ENCODE peak calls at places on chromosome 7, in eight cellular contexts. One of them, this sample, is unnamed.

GRCh38 chr7:107068156-107068555 is 23.7 kb downstream of the PRKAR2B start:
- DNase-seq in HCT116: no peak
- DNase-seq in GM23248: no peak
- DNase-seq in MM.1S: peak; percentile 77
- DNase-seq in neuronal stem cell: no peak
- DNase-seq in mesendoderm: no peak
- DNase-seq in SK-N-SH: no peak
- DNase-seq in HepG2: no peak
- DNase-seq in this sample: peak; percentile 59

GRCh38 chr7:1101580-1102431 is 13.9 kb downstream of the GPER1 start:
- DNase-seq in SK-N-SH: no peak
- DNase-seq in HepG2: peak; percentile 75
- DNase-seq in GM23248: no peak
- DNase-seq in HCT116: no peak
- DNase-seq in MM.1S: no peak
- DNase-seq in neuronal stem cell: no peak
- DNase-seq in mesendoderm: no peak
- DNase-seq in this sample: no peak

GRCh38 chr7:128347573-128348147 is 4.0 kb upstream of the RBM28 start:
- DNase-seq in HCT116: peak; percentile 18
- DNase-seq in mesendoderm: peak; percentile 56
- DNase-seq in HepG2: peak; percentile 50
- DNase-seq in SK-N-SH: peak; percentile 89
- DNase-seq in neuronal stem cell: peak; percentile 54
- DNase-seq in GM23248: peak; percentile 68
- DNase-seq in MM.1S: peak; percentile 42
- DNase-seq in this sample: peak; percentile 72

GRCh38 chr7:109836016-109836415 is 1254.9 kb upstream of the LRRN3 start:
- DNase-seq in HCT116: no peak
- DNase-seq in HepG2: no peak
- DNase-seq in SK-N-SH: no peak
- DNase-seq in neuronal stem cell: no peak
- DNase-seq in GM23248: no peak
- DNase-seq in MM.1S: no peak
- DNase-seq in mesendoderm: no peak
- DNase-seq in this sample: no peak

GRCh38 chr7:29980151-29980550 is 9.4 kb downstream of the SCRN1 start:
- DNase-seq in mesendoderm: no peak
- DNase-seq in SK-N-SH: no peak
- DNase-seq in MM.1S: no peak
- DNase-seq in GM23248: no peak
- DNase-seq in HCT116: no peak
- DNase-seq in neuronal stem cell: no peak
- DNase-seq in HepG2: no peak
- DNase-seq in this sample: no peak

GRCh38 chr7:102988088-102988487 is 75.3 kb downstream of the LRRC17 start:
- DNase-seq in GM23248: no peak
- DNase-seq in SK-N-SH: no peak
- DNase-seq in HCT116: no peak
- DNase-seq in MM.1S: no peak
- DNase-seq in neuronal stem cell: no peak
- DNase-seq in mesendoderm: no peak
- DNase-seq in HepG2: no peak
- DNase-seq in this sample: no peak

GRCh38 chr7:13240349-13240748 is 552.9 kb downstream of the ARL4A start:
- DNase-seq in neuronal stem cell: no peak
- DNase-seq in mesendoderm: peak; percentile 82
- DNase-seq in HepG2: no peak
- DNase-seq in MM.1S: no peak
- DNase-seq in HCT116: peak; percentile 24
- DNase-seq in SK-N-SH: no peak
- DNase-seq in GM23248: peak; percentile 40
- DNase-seq in this sample: peak; percentile 13

GRCh38 chr7:85343484-85343883 is 156.6 kb upstream of the SEMA3D start:
- DNase-seq in HepG2: no peak
- DNase-seq in neuronal stem cell: no peak
- DNase-seq in GM23248: no peak
- DNase-seq in mesendoderm: no peak
- DNase-seq in HCT116: no peak
- DNase-seq in SK-N-SH: no peak
- DNase-seq in MM.1S: no peak
- DNase-seq in this sample: no peak

GRCh38 chr7:34838329-34838728 is 180.3 kb downstream of the NPSR1 start:
- DNase-seq in mesendoderm: peak; percentile 59
- DNase-seq in SK-N-SH: no peak
- DNase-seq in HepG2: no peak
- DNase-seq in MM.1S: no peak
- DNase-seq in GM23248: no peak
- DNase-seq in HCT116: no peak
- DNase-seq in neuronal stem cell: no peak
- DNase-seq in this sample: no peak

GRCh38 chr7:150935149-150935548 is 43.0 kb downstream of the KCNH2 start:
- DNase-seq in HCT116: no peak
- DNase-seq in mesendoderm: no peak
- DNase-seq in HepG2: no peak
- DNase-seq in GM23248: no peak
- DNase-seq in neuronal stem cell: no peak
- DNase-seq in MM.1S: no peak
- DNase-seq in SK-N-SH: no peak
- DNase-seq in this sample: no peak

GRCh38 chr7:1144269-1144771 is 15.7 kb downstream of the ZFAND2A start:
- DNase-seq in neuronal stem cell: no peak
- DNase-seq in GM23248: peak; percentile 43
- DNase-seq in HCT116: no peak
- DNase-seq in MM.1S: no peak
- DNase-seq in HepG2: peak; percentile 25
- DNase-seq in SK-N-SH: peak; percentile 92
- DNase-seq in mesendoderm: no peak
- DNase-seq in this sample: no peak

GRCh38 chr7:131747625-131748024 is 191.2 kb upstream of the PODXL start:
- DNase-seq in mesendoderm: peak; percentile 55
- DNase-seq in neuronal stem cell: no peak
- DNase-seq in HepG2: no peak
- DNase-seq in MM.1S: peak; percentile 41
- DNase-seq in SK-N-SH: no peak
- DNase-seq in HCT116: no peak
- DNase-seq in GM23248: no peak
- DNase-seq in this sample: no peak

GRCh38 chr7:13144622-13145021 is 457.2 kb downstream of the ARL4A start:
- DNase-seq in mesendoderm: no peak
- DNase-seq in neuronal stem cell: no peak
- DNase-seq in SK-N-SH: no peak
- DNase-seq in GM23248: no peak
- DNase-seq in HepG2: no peak
- DNase-seq in HCT116: no peak
- DNase-seq in MM.1S: no peak
- DNase-seq in this sample: peak; percentile 65

GRCh38 chr7:84372155-84372621 is 177.6 kb upstream of the SEMA3A start:
- DNase-seq in HepG2: no peak
- DNase-seq in MM.1S: no peak
- DNase-seq in mesendoderm: no peak
- DNase-seq in GM23248: peak; percentile 96
- DNase-seq in SK-N-SH: no peak
- DNase-seq in HCT116: peak; percentile 3
- DNase-seq in neuronal stem cell: no peak
- DNase-seq in this sample: peak; percentile 71

GRCh38 chr7:127881564-127881963 is 149.7 kb downstream of the LRRC4 start:
- DNase-seq in mesendoderm: no peak
- DNase-seq in HCT116: no peak
- DNase-seq in MM.1S: no peak
- DNase-seq in SK-N-SH: no peak
- DNase-seq in neuronal stem cell: no peak
- DNase-seq in HepG2: no peak
- DNase-seq in GM23248: no peak
- DNase-seq in this sample: no peak

DNA sequence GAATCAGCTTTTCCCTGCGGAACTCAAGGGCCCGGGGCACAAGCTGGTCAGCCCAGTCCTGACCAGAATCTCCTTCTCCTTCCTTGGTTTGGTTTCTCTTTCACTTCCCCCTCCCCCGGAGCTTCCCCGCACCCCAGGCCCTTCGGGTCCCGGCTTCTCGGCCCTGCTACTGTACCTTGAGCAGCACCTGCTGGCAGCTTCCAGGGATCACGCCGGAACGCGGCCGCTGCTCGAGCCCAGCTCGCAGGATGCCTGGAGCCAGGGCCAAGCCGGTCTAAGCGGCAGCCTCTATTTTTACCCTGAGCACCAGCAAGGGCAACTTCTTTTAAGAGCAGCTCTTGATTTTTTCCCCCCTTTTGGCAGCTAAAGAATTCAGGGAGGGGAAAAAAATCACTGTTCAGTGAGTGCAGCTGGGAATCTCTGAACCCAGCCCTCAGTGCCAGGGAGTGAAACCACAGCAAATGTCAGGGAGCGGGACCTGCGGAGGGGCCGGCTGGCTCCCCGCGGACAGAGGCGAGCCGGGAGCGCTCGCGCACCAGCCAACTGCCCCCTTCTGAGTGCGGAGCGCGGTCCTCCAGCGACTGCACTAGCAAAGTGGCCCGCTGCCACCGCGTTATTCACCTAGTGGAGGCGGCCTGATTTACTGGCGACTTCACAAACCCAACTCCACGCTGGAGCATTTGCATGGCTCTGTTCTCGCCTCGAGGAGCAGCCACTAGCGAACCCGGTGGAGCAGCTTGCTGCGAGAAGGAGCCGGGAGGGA is 2.4 kb upstream of the INHBA start:
- DNase-seq in neuronal stem cell: peak; percentile 72
- DNase-seq in GM23248: peak; percentile 95
- DNase-seq in HCT116: no peak
- DNase-seq in SK-N-SH: peak; percentile 96
- DNase-seq in MM.1S: peak; percentile 95
- DNase-seq in mesendoderm: peak; percentile 92
- DNase-seq in HepG2: peak; percentile 55
- DNase-seq in this sample: peak; percentile 95
- H3K9ac ChIP-seq in neuronal stem cell: peak overlapping the region; percentile 37
- H3K9ac ChIP-seq in GM23248: peak overlapping the region; percentile 72
- H3K9ac ChIP-seq in HCT116: no peak overlapping the region
- H3K9ac ChIP-seq in SK-N-SH: peak overlapping the region; percentile 79
- H3K9ac ChIP-seq in MM.1S: peak overlapping the region; percentile 54
- H3K9ac ChIP-seq in mesendoderm: peak overlapping the region; percentile 35
- H3K9ac ChIP-seq in HepG2: peak overlapping the region; percentile 39
- H3K9ac ChIP-seq in this sample: peak overlapping the region; percentile 80

GRCh38 chr7:139869886-139870285 is 40.8 kb downstream of the TBXAS1 start:
- DNase-seq in MM.1S: no peak
- DNase-seq in neuronal stem cell: no peak
- DNase-seq in HepG2: no peak
- DNase-seq in GM23248: no peak
- DNase-seq in mesendoderm: no peak
- DNase-seq in HCT116: no peak
- DNase-seq in SK-N-SH: no peak
- DNase-seq in this sample: no peak

GRCh38 chr7:139870406-139870805 is 41.3 kb downstream of the TBXAS1 start:
- DNase-seq in SK-N-SH: no peak
- DNase-seq in mesendoderm: no peak
- DNase-seq in GM23248: no peak
- DNase-seq in neuronal stem cell: no peak
- DNase-seq in MM.1S: no peak
- DNase-seq in HCT116: no peak
- DNase-seq in HepG2: no peak
- DNase-seq in this sample: no peak

GRCh38 chr7:139873593-139874374 is 44.7 kb downstream of the TBXAS1 start:
- DNase-seq in neuronal stem cell: no peak
- DNase-seq in SK-N-SH: no peak
- DNase-seq in MM.1S: no peak
- DNase-seq in HCT116: no peak
- DNase-seq in HepG2: no peak
- DNase-seq in GM23248: no peak
- DNase-seq in mesendoderm: no peak
- DNase-seq in this sample: no peak

GRCh38 chr7:139871820-139872219 is 42.8 kb downstream of the TBXAS1 start:
- DNase-seq in GM23248: peak; percentile 10
- DNase-seq in SK-N-SH: no peak
- DNase-seq in HCT116: no peak
- DNase-seq in HepG2: no peak
- DNase-seq in MM.1S: no peak
- DNase-seq in neuronal stem cell: no peak
- DNase-seq in mesendoderm: no peak
- DNase-seq in this sample: no peak

DNA sequence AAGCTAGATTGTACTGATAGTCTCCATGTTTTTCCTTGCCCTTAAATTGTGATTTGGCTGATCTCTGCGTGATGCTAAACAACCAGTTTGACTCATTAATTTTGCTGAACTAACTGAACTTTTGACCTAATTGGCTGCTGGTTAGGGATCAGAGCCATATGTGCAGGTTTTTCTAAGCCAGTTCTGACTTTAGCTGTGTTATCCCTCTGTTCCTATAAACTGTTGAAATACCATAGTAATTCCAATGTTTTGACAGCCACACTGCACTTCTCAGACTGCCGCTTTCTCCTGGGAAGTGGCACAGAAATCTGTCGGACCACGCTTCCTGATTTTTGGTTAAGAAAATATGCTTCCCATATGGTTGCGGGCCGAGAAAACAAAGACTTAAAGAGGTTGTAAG is 42.2 kb downstream of the TBXAS1 start:
- DNase-seq in HCT116: no peak
- DNase-seq in neuronal stem cell: no peak
- DNase-seq in SK-N-SH: no peak
- DNase-seq in GM23248: peak; percentile 51
- DNase-seq in HepG2: no peak
- DNase-seq in MM.1S: no peak
- DNase-seq in mesendoderm: no peak
- DNase-seq in this sample: peak; percentile 4
- H3K4me3 ChIP-seq in HCT116: no peak overlapping the region
- H3K4me3 ChIP-seq in neuronal stem cell: no peak overlapping the region
- H3K4me3 ChIP-seq in SK-N-SH: no peak overlapping the region
- H3K4me3 ChIP-seq in GM23248: no peak overlapping the region
- H3K4me3 ChIP-seq in HepG2: no peak overlapping the region
- H3K4me3 ChIP-seq in MM.1S: no peak overlapping the region
- H3K4me3 ChIP-seq in mesendoderm: no peak overlapping the region
- H3K4me3 ChIP-seq in this sample: peak overlapping the region; percentile 15

GRCh38 chr7:126715076-126715475 is 537.7 kb downstream of the GRM8 start:
- DNase-seq in HepG2: no peak
- DNase-seq in mesendoderm: no peak
- DNase-seq in neuronal stem cell: no peak
- DNase-seq in GM23248: no peak
- DNase-seq in SK-N-SH: no peak
- DNase-seq in MM.1S: no peak
- DNase-seq in HCT116: no peak
- DNase-seq in this sample: no peak
- H3K9ac ChIP-seq in HepG2: no peak overlapping the region
- H3K9ac ChIP-seq in mesendoderm: no peak overlapping the region
- H3K9ac ChIP-seq in neuronal stem cell: no peak overlapping the region
- H3K9ac ChIP-seq in GM23248: no peak overlapping the region
- H3K9ac ChIP-seq in SK-N-SH: no peak overlapping the region
- H3K9ac ChIP-seq in MM.1S: no peak overlapping the region
- H3K9ac ChIP-seq in HCT116: no peak overlapping the region
- H3K9ac ChIP-seq in this sample: no peak overlapping the region

DNA sequence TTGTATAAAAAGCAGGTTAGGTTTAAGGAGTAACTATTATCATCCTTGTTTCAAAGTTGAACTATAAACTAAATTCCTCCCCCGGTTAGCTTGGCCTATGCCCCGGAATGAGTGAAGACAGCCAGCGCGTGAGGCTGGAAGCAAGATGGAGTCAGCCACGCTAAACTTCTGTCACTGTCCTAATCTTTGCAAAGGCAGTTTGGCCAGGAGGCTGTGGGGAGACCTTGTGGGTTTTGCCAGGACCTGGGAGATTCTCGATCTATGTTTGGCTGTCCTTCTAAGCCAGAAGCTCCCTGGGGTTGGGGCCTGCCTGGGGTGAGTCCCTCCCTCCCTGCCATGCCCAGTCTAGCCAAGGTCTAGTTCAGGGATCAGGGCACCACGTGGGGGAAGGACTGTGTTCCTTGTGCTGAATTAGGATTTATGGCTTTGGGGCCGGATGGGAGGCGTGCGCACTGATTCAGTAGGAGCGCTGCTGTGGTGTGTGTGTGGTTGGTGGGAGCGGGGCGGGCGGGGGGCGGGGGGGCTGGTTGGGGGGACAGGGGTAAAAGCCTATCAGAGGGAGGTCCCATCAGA is 872 bp upstream of the GTF2IRD1 start:
- DNase-seq in mesendoderm: no peak
- DNase-seq in MM.1S: no peak
- DNase-seq in SK-N-SH: peak; percentile 83
- DNase-seq in HepG2: peak; percentile 65
- DNase-seq in neuronal stem cell: no peak
- DNase-seq in HCT116: no peak
- DNase-seq in GM23248: peak; percentile 52
- DNase-seq in this sample: peak; percentile 55
- H3K4me3 ChIP-seq in mesendoderm: no peak overlapping the region
- H3K4me3 ChIP-seq in MM.1S: peak overlapping the region; percentile 3
- H3K4me3 ChIP-seq in SK-N-SH: peak overlapping the region; percentile 81
- H3K4me3 ChIP-seq in HepG2: peak overlapping the region; percentile 85
- H3K4me3 ChIP-seq in neuronal stem cell: peak overlapping the region; percentile 65
- H3K4me3 ChIP-seq in HCT116: peak overlapping the region; percentile 66
- H3K4me3 ChIP-seq in GM23248: peak overlapping the region; percentile 83
- H3K4me3 ChIP-seq in this sample: peak overlapping the region; percentile 82